ENCODE peak calls at places on chromosome 22, in four cellular contexts. T is cardiac muscle cell, X is foreskin fibroblast, I is heart right ventricle. F is an unnamed sample.
A peak's percentile ranks its signal among the peaks of the same experiment; 100 is the strongest.

GRCh38 chr22:25880524-25880923 is 138.5 kb downstream of the MYO18B start:
- DNase-seq in T (no peak), I (no peak), X (no peak), F (no peak)

GRCh38 chr22:36236338-36237319 is 2.7 kb downstream of the APOL2 start:
- DNase-seq in X (no peak), I (no peak), T (no peak), F (no peak)

GRCh38 chr22:39622881-39623367 is 52.4 kb downstream of the CACNA1I start:
- DNase-seq in X (peak; percentile 22), T (peak; percentile 58), I (peak; percentile 26), F (no peak)

GRCh38 chr22:19703869-19704268 is 10.4 kb upstream of the SEPTIN5 start:
- DNase-seq in I (no peak), T (no peak), X (no peak), F (no peak)

GRCh38 chr22:26502688-26503561 is 9.3 kb downstream of the TFIP11 start:
- DNase-seq in I (peak; percentile 41), T (peak; percentile 60), X (peak; percentile 65), F (no peak)

GRCh38 chr22:48824673-48825651 is 1002.7 kb downstream of the BRD1 start:
- DNase-seq in I (no peak), T (no peak), X (no peak), F (no peak)

GRCh38 chr22:19810381-19811141 is 44.1 kb downstream of the GNB1L start:
- DNase-seq in X (no peak), I (no peak), T (peak; percentile 70), F (peak; percentile 28)

GRCh38 chr22:39173787-39174497 is 21.5 kb upstream of the CBX7 start:
- DNase-seq in I (no peak), T (peak; percentile 23), X (no peak), F (no peak)

GRCh38 chr22:47449508-47450270 is 687.2 kb downstream of the TBC1D22A start:
- DNase-seq in T (no peak), I (no peak), X (no peak), F (no peak)

GRCh38 chr22:35010543-35010942 is 55.4 kb upstream of the ISX start:
- DNase-seq in I (no peak), X (no peak), T (no peak), F (no peak)

GRCh38 chr22:35712672-35713071 is 5.0 kb upstream of the APOL5 start:
- DNase-seq in T (no peak), I (no peak), X (no peak), F (no peak)

GRCh38 chr22:37560682-37561208 is 465 bp downstream of the CDC42EP1 start:
- DNase-seq in I (peak; percentile 76), X (peak; percentile 84), T (peak; percentile 85), F (no peak)

GRCh38 chr22:30435674-30436126 is 10.1 kb downstream of the MTFP1 start:
- DNase-seq in I (peak; percentile 45), X (no peak), T (no peak), F (no peak)

GRCh38 chr22:38034278-38034882 is 22.8 kb upstream of the PICK1 start:
- DNase-seq in T (peak; percentile 95), X (peak; percentile 96), I (peak; percentile 74), F (peak; percentile 55)

GRCh38 chr22:21032037-21032842 is at the start of gene SLC7A4:
- DNase-seq in X (peak; percentile 18), T (no peak), I (no peak), F (no peak)

GRCh38 chr22:37355174-37355573 is 72.1 kb downstream of the ELFN2 start:
- DNase-seq in I (no peak), X (no peak), T (no peak), F (no peak)

GRCh38 chr22:24108073-24108472 is 73.2 kb upstream of the SUSD2 start:
- DNase-seq in T (no peak), I (no peak), X (no peak), F (no peak)

GRCh38 chr22:24105661-24106060 is 75.6 kb upstream of the SUSD2 start:
- DNase-seq in T (no peak), I (no peak), X (no peak), F (no peak)

GRCh38 chr22:24105018-24105360 is 76.3 kb upstream of the SUSD2 start:
- DNase-seq in I (no peak), T (peak; percentile 19), X (peak; percentile 71), F (no peak)

GRCh38 chr22:24107668-24108067 is 73.6 kb upstream of the SUSD2 start:
- DNase-seq in X (peak; percentile 94), T (peak; percentile 89), I (peak; percentile 87), F (peak; percentile 59)

DNA sequence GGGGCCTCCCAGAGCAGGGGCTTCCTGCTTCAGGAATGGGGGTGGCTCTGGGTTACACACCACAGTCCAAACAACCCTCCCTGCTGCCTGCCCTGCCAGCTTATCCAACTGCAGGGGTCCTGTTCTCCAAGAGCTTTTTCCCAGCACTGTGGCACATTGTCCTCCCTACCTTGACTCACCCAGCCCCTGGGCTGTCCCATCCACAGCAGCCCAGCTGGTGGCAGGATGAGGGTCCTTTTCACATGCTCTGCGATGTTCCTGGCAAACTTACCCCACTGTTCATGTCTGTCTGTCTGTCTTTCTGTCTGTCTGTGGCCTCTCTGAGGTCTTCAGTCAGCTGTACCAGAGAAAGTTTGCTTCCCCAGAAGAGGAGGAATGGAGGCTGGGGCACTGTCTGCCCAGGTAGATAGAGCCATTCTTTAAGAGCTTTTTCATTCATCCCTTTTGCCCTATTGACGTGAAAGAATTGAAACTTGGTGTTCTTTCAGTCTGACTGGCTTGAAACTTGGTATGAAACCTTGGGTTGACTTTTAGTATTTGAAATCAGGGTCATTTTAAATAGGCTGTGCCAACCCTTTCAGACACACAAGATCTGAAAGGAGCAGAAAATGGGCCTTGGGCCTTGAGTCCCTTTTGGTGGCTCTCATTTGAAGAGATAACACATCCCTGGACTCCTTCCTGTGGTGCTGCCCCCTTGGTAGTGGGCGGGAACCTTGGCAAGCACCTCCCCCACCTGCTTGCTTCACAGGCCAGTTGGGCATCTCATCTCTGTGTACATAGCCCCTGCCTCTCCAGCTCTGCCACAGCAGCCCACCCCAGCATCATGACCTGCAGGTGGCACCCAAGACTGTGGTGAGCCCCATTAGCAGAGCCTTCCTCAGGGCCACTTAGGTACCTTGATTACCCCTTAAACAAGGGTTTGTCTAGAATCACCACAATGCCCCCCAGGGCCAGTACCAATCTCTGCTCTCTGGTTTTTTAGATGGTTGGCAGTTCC is 74.6 kb upstream of the SUSD2 start:
- DNase-seq in X (peak; percentile 21), T (no peak), I (peak; percentile 22), F (no peak)
- TF ChIP-seq CTCF in X (peak; percentile 14), T (peak; percentile 6), I (peak; percentile 18), F (peak; percentile 28)

GRCh38 chr22:44309137-44309536 is 3.6 kb downstream of the SHISAL1 start:
- DNase-seq in X (peak; percentile 89), T (peak; percentile 93), I (no peak), F (peak; percentile 91)
- H3K4me3 ChIP-seq in X (no peak overlapping the region), T (no peak overlapping the region), I (no peak overlapping the region), F (no peak overlapping the region)

GRCh38 chr22:22816171-22816514 is 71.5 kb upstream of the IGLL5 start:
- DNase-seq in I (no peak), T (no peak), X (no peak), F (no peak)

GRCh38 chr22:22818861-22819855 is 68.5 kb upstream of the IGLL5 start:
- DNase-seq in I (no peak), T (no peak), X (no peak), F (no peak)

GRCh38 chr22:22816766-22817410 is 70.7 kb upstream of the IGLL5 start:
- DNase-seq in I (no peak), T (no peak), X (no peak), F (no peak)

GRCh38 chr22:22818202-22818538 is 69.4 kb upstream of the IGLL5 start:
- DNase-seq in T (no peak), I (no peak), X (no peak), F (no peak)

DNA sequence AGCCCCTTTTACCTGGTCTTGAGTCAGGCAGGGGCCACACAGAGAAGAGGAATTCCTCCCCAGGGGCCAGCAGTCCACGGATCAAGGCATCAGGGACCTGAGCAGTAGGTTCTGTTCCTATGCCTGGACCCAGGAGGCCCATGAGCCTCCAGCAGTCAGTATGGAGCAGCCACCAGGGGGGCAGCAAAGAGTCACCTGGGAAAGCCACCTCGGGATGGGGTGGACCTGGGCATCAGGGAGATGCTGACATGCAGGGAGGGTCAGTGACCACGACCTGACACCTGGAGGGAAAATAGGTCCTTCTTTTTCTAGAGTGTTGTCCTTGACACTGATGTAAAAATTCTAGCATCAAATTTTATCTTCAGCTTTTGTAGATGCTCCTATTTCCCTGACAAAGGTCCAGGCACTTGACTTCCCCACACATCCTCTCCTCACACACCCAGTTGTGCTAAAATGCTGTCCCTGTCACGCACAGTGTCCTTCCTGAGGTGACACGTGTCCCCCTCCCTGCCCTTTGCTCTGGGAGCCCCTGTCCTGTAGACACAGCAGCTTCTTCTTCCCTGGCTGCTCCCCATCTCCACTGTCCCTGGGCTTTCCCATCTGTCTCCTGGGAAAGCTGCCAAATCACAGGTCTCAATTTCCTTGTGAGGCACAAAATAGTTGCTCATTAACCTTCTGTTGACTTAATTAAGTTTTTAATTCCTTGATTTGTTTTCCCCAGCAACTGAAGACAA is 70.0 kb upstream of the IGLL5 start:
- DNase-seq in X (no peak), I (no peak), T (no peak), F (no peak)
- TF ChIP-seq CTCF in X (no peak), I (no peak), T (no peak), F (no peak)

GRCh38 chr22:46067159-46068111 is 82.9 kb upstream of the PPARA start:
- DNase-seq in I (no peak), X (peak; percentile 28), T (no peak), F (no peak)
- H3K4me3 ChIP-seq in I (peak overlapping the region; percentile 16), X (peak overlapping the region; percentile 42), T (no peak overlapping the region), F (peak overlapping the region; percentile 35)

F was measured in AG09309.